ENCODE peak calls at places on chromosomes 12 and 14, in eight cellular contexts. A, Y, J, L, F, G, Z and V are unnamed samples.

GRCh38 chr12:30519535-30519934 is 176.1 kb downstream of the IPO8 start:
- DNase-seq in A (no peak), Z (no peak), Y (no peak), F (no peak), G (no peak), L (no peak), J (no peak), V (no peak)

GRCh38 chr14:38310420-38310995 is 54.6 kb upstream of the CLEC14A start:
- DNase-seq in Z (no peak), J (no peak), L (no peak), F (no peak), A (no peak), Y (no peak), G (no peak), V (no peak)

GRCh38 chr14:103724116-103724515 is 8.5 kb downstream of the ZFYVE21 start:
- DNase-seq in Y (no peak), G (no peak), A (peak; percentile 14), J (no peak), F (no peak), Z (no peak), L (no peak), V (peak; percentile 38)

GRCh38 chr12:113208041-113208934 is 13.0 kb upstream of the TPCN1 start:
- DNase-seq in L (peak; percentile 38), J (no peak), A (no peak), Y (peak; percentile 70), Z (no peak), G (no peak), F (peak; percentile 59), V (no peak)

GRCh38 chr14:36217027-36217426 is 40.5 kb upstream of the PTCSC3 start:
- DNase-seq in L (no peak), F (no peak), G (no peak), Z (no peak), Y (no peak), J (no peak), A (no peak), V (no peak)

GRCh38 chr12:54217774-54218221 is 29.0 kb upstream of the SMUG1 start:
- DNase-seq in Y (no peak), G (no peak), A (peak; percentile 47), F (no peak), J (no peak), Z (no peak), L (no peak), V (peak; percentile 78)

GRCh38 chr12:55712154-55712553 is 3.7 kb upstream of the BLOC1S1 start:
- DNase-seq in G (no peak), Y (no peak), F (no peak), A (peak; percentile 16), J (no peak), Z (no peak), L (no peak), V (no peak)

GRCh38 chr14:21557084-21557901 is 22.6 kb downstream of the OR10G3 start:
- DNase-seq in A (peak; percentile 49), F (peak; percentile 81), J (peak; percentile 26), Y (peak; percentile 81), L (peak; percentile 82), Z (peak; percentile 84), G (peak; percentile 87), V (peak; percentile 57)

GRCh38 chr14:103257211-103257962 is 76.7 kb upstream of the EIF5 start:
- DNase-seq in L (no peak), J (no peak), F (no peak), G (peak; percentile 8), A (no peak), Y (no peak), Z (peak; percentile 23), V (no peak)

GRCh38 chr12:61531195-61531594 is 729.0 kb upstream of the USP15 start:
- DNase-seq in F (no peak), G (no peak), Y (no peak), L (no peak), Z (no peak), J (no peak), A (no peak), V (no peak)